ENCODE peak calls at places on chromosomes 4 and X, in four cellular contexts. C is CD4-positive, alpha-beta T cell; V is GM12865; Y is epithelial cell of esophagus. D is an unnamed sample.

GRCh38 chrX:110418857-110419249 is 60.2 kb downstream of the RTL9 start:
- DNase-seq in C (no peak), V (no peak), Y (peak; percentile 29), D (no peak)

GRCh38 chrX:2696698-2697215 is 5.7 kb downstream of the CD99 start:
- DNase-seq in C (peak; percentile 51), V (peak; percentile 82), Y (peak; percentile 95), D (peak; percentile 79)

GRCh38 chr4:3461515-3462291 is 1.4 kb upstream of the DOK7 start:
- DNase-seq in C (no peak), V (no peak), Y (peak; percentile 79), D (no peak)

GRCh38 chrX:72352786-72353185 is 47.1 kb upstream of the CITED1 start:
- DNase-seq in C (no peak), V (no peak), Y (no peak), D (no peak)

GRCh38 chr4:184818216-184818564 is 7.6 kb downstream of the ACSL1 start:
- DNase-seq in C (no peak), V (peak; percentile 84), Y (no peak), D (peak; percentile 34)

GRCh38 chr4:139664442-139664841 is 1.2 kb upstream of the MGST2 start:
- DNase-seq in C (no peak), V (no peak), Y (no peak), D (no peak)

GRCh38 chr4:81504685-81505598 is 33.2 kb upstream of the RASGEF1B start:
- DNase-seq in C (peak; percentile 73), V (peak; percentile 48), Y (no peak), D (peak; percentile 83)

GRCh38 chr4:105106416-105106815 is 40.3 kb upstream of the TET2 start:
- DNase-seq in C (no peak), V (no peak), Y (no peak), D (no peak)

GRCh38 chr4:55547918-55548317 is 1.2 kb upstream of the CLOCK start:
- DNase-seq in C (no peak), V (no peak), Y (no peak), D (no peak)

GRCh38 chr4:67122029-67122428 is 423.3 kb downstream of the CENPC start:
- DNase-seq in C (no peak), V (peak; percentile 8), Y (peak; percentile 34), D (no peak)

GRCh38 chr4:26206339-26206738 is 114.5 kb upstream of the RBPJ start:
- DNase-seq in C (no peak), V (no peak), Y (no peak), D (no peak)

GRCh38 chrX:8139713-8140112 is 31.4 kb downstream of the VCX2 start:
- DNase-seq in C (no peak), V (no peak), Y (peak; percentile 75), D (no peak)

DNA sequence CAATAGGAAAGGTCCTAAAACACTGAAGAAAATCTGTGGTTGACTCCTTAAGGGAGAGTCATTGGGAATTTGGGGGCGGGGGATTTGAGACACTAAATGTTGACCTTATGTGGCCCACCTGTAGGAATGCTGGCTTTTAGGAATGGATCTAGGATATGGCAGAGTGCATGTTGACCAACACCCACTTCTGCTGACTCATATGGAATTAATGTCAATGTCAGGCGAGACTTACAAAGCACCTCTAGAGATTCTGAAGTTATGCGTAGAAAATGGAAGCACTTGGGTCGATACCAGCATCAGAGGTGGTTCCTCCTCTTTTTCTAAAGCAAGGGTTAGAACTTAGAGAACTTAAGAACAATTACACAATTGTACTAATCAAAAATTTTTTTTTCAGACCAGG is 100.6 kb upstream of the CBR4 start:
- DNase-seq in C (no peak), V (no peak), Y (peak; percentile 30), D (no peak)
- TF ChIP-seq CTCF in C (no peak), V (no peak), Y (no peak), D (no peak)

GRCh38 chrX:105662248-105662647 is 160.1 kb upstream of the NRK start:
- DNase-seq in C (no peak), V (no peak), Y (peak; percentile 6), D (no peak)
- TF ChIP-seq CTCF in C (no peak), V (no peak), Y (no peak), D (no peak)

DNA sequence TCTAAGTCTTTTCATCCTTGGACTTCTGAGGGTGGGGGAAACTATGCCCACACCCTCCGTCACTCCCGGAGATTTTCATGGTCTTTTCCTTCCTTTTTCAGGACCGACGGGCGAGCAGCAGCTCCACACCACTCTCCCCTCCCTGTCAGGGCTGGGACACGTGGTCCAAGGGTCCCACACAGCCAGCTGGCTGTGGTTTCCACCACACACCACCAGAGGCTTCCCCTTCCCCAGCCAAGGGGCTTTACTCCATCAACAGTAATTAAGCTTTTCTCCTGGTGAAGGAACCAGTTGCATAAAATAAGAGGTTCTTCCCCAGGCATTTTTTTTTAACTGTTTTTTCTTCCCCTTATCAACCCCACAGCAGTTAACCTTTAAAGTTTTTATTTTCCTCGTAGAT is 453.9 kb downstream of the GPAT3 start:
- DNase-seq in C (no peak), V (no peak), Y (no peak), D (no peak)
- TF ChIP-seq CTCF in C (no peak), V (no peak), Y (no peak), D (no peak)

GRCh38 chrX:46812445-46812844 is 24.4 kb upstream of the RP2 start:
- DNase-seq in C (no peak), V (no peak), Y (peak; percentile 15), D (no peak)

GRCh38 chrX:46819136-46819535 is 17.7 kb upstream of the RP2 start:
- DNase-seq in C (no peak), V (no peak), Y (peak; percentile 23), D (no peak)

GRCh38 chrX:46820391-46821100 is 16.3 kb upstream of the RP2 start:
- DNase-seq in C (no peak), V (no peak), Y (peak; percentile 76), D (no peak)

GRCh38 chrX:46811101-46811500 is 25.7 kb upstream of the RP2 start:
- DNase-seq in C (no peak), V (no peak), Y (no peak), D (no peak)

GRCh38 chrX:46814966-46815365 is 21.9 kb upstream of the RP2 start:
- DNase-seq in C (no peak), V (no peak), Y (peak; percentile 30), D (no peak)
- TF ChIP-seq CTCF in C (no peak), V (no peak), Y (no peak), D (no peak)

GRCh38 chr4:24912252-24913098 is at the start of gene CCDC149:
- DNase-seq in C (no peak), V (no peak), Y (peak; percentile 60), D (peak; percentile 3)

GRCh38 chr4:24917076-24917856 is 4.4 kb upstream of the CCDC149 start:
- DNase-seq in C (no peak), V (no peak), Y (no peak), D (no peak)

GRCh38 chr4:24914460-24914859 is 1.6 kb upstream of the CCDC149 start:
- DNase-seq in C (no peak), V (no peak), Y (peak; percentile 32), D (no peak)

GRCh38 chr4:24913099-24913445 is 230 bp upstream of the CCDC149 start:
- DNase-seq in C (no peak), V (no peak), Y (no peak), D (no peak)

DNA sequence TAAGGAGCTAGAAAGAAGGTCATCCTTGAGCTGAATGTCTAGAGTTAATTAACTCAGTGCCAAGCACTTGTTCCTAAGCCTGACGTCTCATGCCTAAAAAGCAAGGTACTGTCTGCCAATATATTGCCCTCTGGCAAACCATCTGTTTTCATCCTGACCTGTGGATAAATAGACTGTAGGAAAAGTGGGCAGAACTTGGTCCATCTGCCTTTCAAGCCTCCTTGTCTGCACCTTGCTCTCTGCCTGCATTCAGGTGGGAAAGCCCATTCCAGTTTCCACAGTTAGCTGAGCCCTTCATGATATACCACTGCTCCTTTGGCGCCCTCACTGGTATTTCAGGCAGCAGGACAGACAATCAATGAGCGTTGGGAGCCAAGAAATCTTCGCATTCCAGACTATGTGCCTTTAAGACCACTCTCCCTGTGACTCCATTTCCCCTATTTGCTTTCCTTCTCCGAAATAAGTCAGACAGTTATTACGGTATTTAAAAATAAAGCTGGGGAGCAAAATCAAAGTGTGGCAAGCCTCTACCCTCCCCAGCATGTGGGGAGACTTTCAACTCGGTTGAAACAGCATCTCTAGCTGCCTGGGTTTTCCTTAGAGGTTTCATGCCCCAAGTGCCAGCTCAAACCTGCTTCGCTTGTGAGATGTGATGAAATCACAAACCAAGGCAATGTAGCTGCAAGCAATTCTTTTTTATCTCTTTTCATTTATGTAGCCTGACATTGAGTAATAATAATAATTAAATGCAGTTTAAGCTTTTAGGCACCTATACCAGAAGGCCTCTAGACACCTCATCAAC is 2.5 kb upstream of the CCDC149 start:
- DNase-seq in C (no peak), V (no peak), Y (peak; percentile 27), D (no peak)
- TF ChIP-seq CTCF in C (no peak), V (no peak), Y (peak; percentile 21), D (no peak)

DNA sequence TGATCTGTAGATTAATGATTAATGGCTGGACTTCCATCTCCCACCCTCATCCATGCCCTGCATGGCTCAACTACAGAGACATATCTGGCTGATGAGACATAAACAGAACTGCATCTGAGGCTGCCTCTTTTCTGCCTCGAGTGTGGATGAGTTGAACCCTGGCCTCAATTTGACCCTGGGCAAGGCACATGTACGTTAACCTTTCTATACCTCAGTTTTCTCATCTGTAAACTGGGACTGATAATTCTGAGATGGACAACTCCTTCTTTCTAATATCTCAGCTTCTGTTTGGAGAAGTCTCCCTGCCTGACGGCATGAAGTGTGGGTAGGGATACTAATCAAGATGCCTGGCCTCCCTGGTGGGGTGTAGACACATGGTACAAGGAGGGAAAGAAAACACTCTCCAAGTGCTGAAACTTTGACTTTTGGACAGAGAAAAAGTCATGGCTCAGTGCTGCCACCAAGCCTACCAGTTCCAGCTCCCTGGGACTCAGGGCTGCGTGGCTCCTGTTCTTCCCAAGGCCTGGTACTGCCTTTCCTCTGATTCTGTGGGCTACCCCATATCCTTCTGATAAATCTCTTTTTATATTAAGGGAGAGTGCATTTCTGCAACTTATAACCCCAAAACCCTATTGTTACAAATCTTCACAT is 64.4 kb downstream of the HAUS3 start:
- DNase-seq in C (no peak), V (no peak), Y (no peak), D (no peak)
- TF ChIP-seq CTCF in C (no peak), V (no peak), Y (no peak), D (no peak)

GRCh38 chrX:148070504-148070877 is 89.4 kb downstream of the FMR1NB start:
- DNase-seq in C (no peak), V (no peak), Y (no peak), D (no peak)
- TF ChIP-seq CTCF in C (no peak), V (no peak), Y (no peak), D (no peak)

DNA sequence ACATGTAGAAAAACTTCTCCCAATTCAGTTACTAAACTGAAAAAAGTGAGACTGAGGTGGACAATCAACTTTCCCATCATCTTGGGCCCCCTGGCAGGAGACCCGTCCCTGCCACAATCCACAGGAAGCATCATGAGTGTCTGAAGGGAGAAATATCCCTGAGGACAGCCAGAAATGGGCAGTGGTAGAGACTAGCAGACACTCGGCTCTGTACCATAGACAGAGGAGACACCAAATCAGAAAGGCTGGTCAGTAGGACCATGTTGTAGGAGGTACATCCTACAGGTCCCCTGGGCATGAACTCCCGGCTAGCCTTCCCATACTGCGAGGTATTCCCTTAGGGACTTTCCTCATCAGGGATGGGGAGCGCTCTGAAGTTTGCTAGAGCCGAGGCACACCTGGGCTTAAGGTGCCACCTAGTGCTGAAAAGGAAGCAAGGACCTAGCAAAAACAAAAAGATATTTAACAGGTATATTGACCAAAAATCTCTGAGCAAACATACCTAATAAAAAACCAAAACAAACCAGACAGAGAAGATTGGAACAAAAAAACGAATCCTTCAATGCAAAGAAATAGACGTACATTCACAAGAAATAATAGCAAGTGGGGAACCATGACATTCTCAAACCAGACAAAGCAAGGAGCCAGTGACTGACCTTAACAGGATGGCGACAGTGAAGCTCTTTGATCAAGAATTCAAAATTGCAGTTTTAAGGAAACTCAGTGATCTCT is 55.6 kb downstream of the HAUS3 start:
- DNase-seq in C (no peak), V (peak; percentile 34), Y (peak; percentile 78), D (no peak)
- TF ChIP-seq CTCF in C (no peak), V (peak; percentile 40), Y (peak; percentile 81), D (no peak)

D was measured in activated CD8-positive, alpha-beta T cell treated with anti-CD3 and anti-CD28 coated beads for 36 hours.